ENCODE peak calls at places on chromosomes 16 and 17, in ten cellular contexts. L, X, E, H, V, A, W, K, C and T are unnamed samples.

GRCh38 chr16:30650369-30651123 is at the start of gene PRR14:
- DNase-seq in X (peak; percentile 92), K (peak; percentile 99), A (peak; percentile 87), V (peak; percentile 99), E (peak; percentile 100), C (peak; percentile 99), L (peak; percentile 100), W (peak; percentile 97), H (peak; percentile 95), T (peak; percentile 100)

GRCh38 chr17:66655861-66656260 is 179.1 kb upstream of the CACNG5 start:
- DNase-seq in A (no peak), X (no peak), K (no peak), V (peak; percentile 80), W (no peak), E (no peak), H (no peak), L (no peak), C (no peak), T (no peak)

GRCh38 chr16:84326545-84326944 is 31.9 kb downstream of the WFDC1 start:
- DNase-seq in V (no peak), X (no peak), E (no peak), A (no peak), L (peak; percentile 30), K (no peak), C (no peak), W (no peak), H (no peak), T (no peak)

GRCh38 chr17:56592487-56593072 is 919 bp upstream of the NOG start:
- DNase-seq in E (peak; percentile 35), H (no peak), A (peak; percentile 75), V (peak; percentile 39), W (peak; percentile 73), K (peak; percentile 66), C (peak; percentile 50), X (peak; percentile 64), L (peak; percentile 87), T (peak; percentile 82)

GRCh38 chr16:28140788-28141618 is 70.8 kb downstream of the XPO6 start:
- DNase-seq in X (no peak), K (no peak), H (no peak), E (no peak), A (peak; percentile 15), V (no peak), W (peak; percentile 92), L (no peak), C (peak; percentile 95), T (no peak)

GRCh38 chr16:20300312-20301097 is 26.8 kb downstream of the GP2 start:
- DNase-seq in E (no peak), A (peak; percentile 7), L (no peak), X (peak; percentile 62), H (no peak), W (no peak), K (peak; percentile 66), C (no peak), V (peak; percentile 41), T (no peak)

GRCh38 chr16:57483725-57484514 is 2.4 kb downstream of the DOK4 start:
- DNase-seq in L (peak; percentile 77), C (no peak), V (no peak), K (no peak), A (no peak), W (no peak), X (no peak), E (no peak), H (no peak), T (peak; percentile 49)

GRCh38 chr17:71975331-71975801 is 145.5 kb upstream of the SOX9 start:
- DNase-seq in K (no peak), X (no peak), W (no peak), A (no peak), C (no peak), H (no peak), V (peak; percentile 42), L (peak; percentile 83), E (peak; percentile 67), T (peak; percentile 67)

GRCh38 chr16:51146256-51146924 is 4.7 kb downstream of the SALL1 start:
- DNase-seq in K (no peak), V (peak; percentile 75), H (no peak), X (no peak), W (no peak), A (no peak), E (no peak), C (no peak), L (no peak), T (no peak)

GRCh38 chr17:77470800-77471733 is 330.3 kb downstream of the SEC14L1 start:
- DNase-seq in K (peak; percentile 62), W (no peak), A (no peak), H (no peak), V (peak; percentile 43), E (peak; percentile 82), L (no peak), X (peak; percentile 53), C (peak; percentile 13), T (peak; percentile 90)

GRCh38 chr17:74947041-74947754 is 11.5 kb downstream of the OTOP3 start:
- DNase-seq in A (no peak), E (no peak), X (no peak), H (no peak), L (no peak), V (no peak), C (no peak), W (no peak), K (no peak), T (peak; percentile 46)

GRCh38 chr17:74946641-74947040 is 10.9 kb downstream of the OTOP3 start:
- DNase-seq in W (no peak), A (no peak), X (no peak), C (no peak), V (no peak), K (no peak), L (no peak), E (no peak), H (no peak), T (peak; percentile 57)

GRCh38 chr17:74943808-74944522 is 8.3 kb downstream of the OTOP3 start:
- DNase-seq in V (no peak), W (peak; percentile 91), L (no peak), C (no peak), K (no peak), X (peak; percentile 58), H (no peak), E (no peak), A (no peak), T (peak; percentile 37)

GRCh38 chr17:74949455-74950115 is 13.9 kb downstream of the OTOP3 start:
- DNase-seq in L (no peak), W (no peak), V (no peak), H (no peak), E (no peak), A (no peak), K (no peak), X (no peak), C (no peak), T (peak; percentile 56)

DNA sequence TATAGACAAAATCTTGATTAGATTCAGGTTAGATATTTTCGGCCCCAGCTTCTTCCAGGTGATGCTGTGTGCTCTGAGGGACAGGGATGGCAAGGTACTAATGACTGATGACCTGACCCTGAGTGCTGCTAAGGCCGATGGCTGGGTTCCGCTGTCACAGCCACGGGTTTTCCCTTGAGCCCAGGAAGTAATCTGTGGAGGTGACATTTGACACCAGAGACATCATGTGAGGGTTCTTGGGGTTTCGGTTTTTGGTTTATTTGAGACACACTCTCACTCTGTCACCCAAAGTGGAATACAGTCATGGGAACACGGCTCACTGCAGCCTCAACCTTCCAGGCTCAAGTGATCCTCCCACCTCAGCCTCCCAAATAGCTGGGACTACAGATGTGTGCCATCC is 9.8 kb downstream of the OTOP3 start:
- DNase-seq in E (no peak), A (no peak), C (no peak), K (no peak), L (no peak), X (no peak), H (no peak), W (no peak), V (no peak), T (peak; percentile 37)
- H3K27ac ChIP-seq in E (no peak overlapping the region), A (no peak overlapping the region), C (no peak overlapping the region), K (no peak overlapping the region), L (no peak overlapping the region), X (no peak overlapping the region), H (no peak overlapping the region), W (no peak overlapping the region), V (no peak overlapping the region), T (no peak overlapping the region)

DNA sequence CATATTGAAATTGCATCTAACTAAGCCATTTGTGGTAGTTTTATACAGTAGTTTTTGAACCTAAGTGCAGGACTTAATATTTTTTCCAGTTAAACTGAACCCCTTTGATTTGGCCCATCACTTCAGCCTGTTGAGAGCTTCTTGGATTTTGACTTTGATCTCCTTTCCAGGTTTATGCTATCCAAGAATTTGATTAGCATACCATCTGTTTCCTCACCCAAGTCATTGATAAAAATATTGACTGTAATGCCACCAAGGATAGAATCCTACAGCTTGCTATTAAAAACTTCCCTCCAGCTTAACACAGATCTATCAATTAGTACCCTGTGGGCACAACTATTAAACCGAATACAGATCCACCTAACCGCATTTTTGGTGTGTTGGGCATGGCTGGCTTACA is 7.2 kb downstream of the TMEM94 start:
- DNase-seq in W (no peak), L (no peak), C (no peak), A (no peak), V (no peak), K (no peak), X (no peak), E (no peak), H (no peak), T (no peak)
- H3K4me1 ChIP-seq in W (peaks cover 26% of the 10 kb centered on the region), L (peaks cover 3% of the 10 kb centered on the region), C (no peaks in the 10 kb centered on the region), A (no peaks in the 10 kb centered on the region), V (peaks cover 3% of the 10 kb centered on the region), K (no peaks in the 10 kb centered on the region), X (peaks cover 14% of the 10 kb centered on the region), E (peaks cover 22% of the 10 kb centered on the region), H (peaks cover 33% of the 10 kb centered on the region), T (peaks cover 12% of the 10 kb centered on the region)

GRCh38 chr17:17356149-17356930 is 53.2 kb downstream of the NT5M start:
- DNase-seq in C (peak; percentile 65), E (peak; percentile 74), H (no peak), V (peak; percentile 85), X (peak; percentile 96), K (peak; percentile 77), L (peak; percentile 84), A (peak; percentile 46), W (peak; percentile 65), T (no peak)
- H3K27ac ChIP-seq in C (no peak overlapping the region), E (no peak overlapping the region), H (no peak overlapping the region), V (no peak overlapping the region), X (peak overlapping the region; percentile 63), K (no peak overlapping the region), L (no peak overlapping the region), A (no peak overlapping the region), W (no peak overlapping the region), T (no peak overlapping the region)

GRCh38 chr16:67161595-67162058 is 1.9 kb downstream of the FBXL8 start:
- DNase-seq in L (no peak), C (no peak), K (peak; percentile 57), H (no peak), W (no peak), E (peak; percentile 64), X (no peak), A (no peak), V (no peak), T (peak; percentile 78)

GRCh38 chr16:67163903-67164558 is 514 bp upstream of the HSF4 start:
- DNase-seq in L (no peak), H (no peak), X (no peak), W (peak; percentile 32), E (no peak), K (no peak), C (no peak), V (no peak), A (no peak), T (peak; percentile 84)

GRCh38 chr16:67164599-67165061 is at the start of gene HSF4:
- DNase-seq in X (no peak), E (peak; percentile 73), L (peak; percentile 86), A (no peak), K (peak; percentile 77), V (no peak), C (no peak), H (no peak), W (no peak), T (peak; percentile 88)

GRCh38 chr16:67163164-67163902 is 1.2 kb upstream of the HSF4 start:
- DNase-seq in C (peak; percentile 68), W (no peak), L (peak; percentile 87), K (no peak), V (peak; percentile 35), A (no peak), E (peak; percentile 60), H (no peak), X (no peak), T (peak; percentile 84)

GRCh38 chr16:67162439-67163163 is 1.9 kb upstream of the HSF4 start:
- DNase-seq in H (no peak), E (no peak), C (no peak), K (no peak), A (no peak), X (no peak), V (no peak), L (no peak), W (no peak), T (no peak)
- H3K4me1 ChIP-seq in H (peaks cover 83% of the 10 kb centered on the region), E (peaks cover 33% of the 10 kb centered on the region), C (peaks cover 65% of the 10 kb centered on the region), K (peaks cover 3% of the 10 kb centered on the region), A (peaks cover 29% of the 10 kb centered on the region), X (peaks cover 10% of the 10 kb centered on the region), V (peaks cover 18% of the 10 kb centered on the region), L (no peaks in the 10 kb centered on the region), W (peaks cover 9% of the 10 kb centered on the region), T (peaks cover 6% of the 10 kb centered on the region)